ENCODE peak calls at places on chromosomes 5 and 9, in six cellular contexts. V is neural progenitor cell, A is uterus, K is stomach, T is GM23338, I is WERI-Rb-1. X is an unnamed sample.

GRCh38 chr9:108889649-108890067 is 27.6 kb downstream of the ACTL7A start:
- DNase-seq in I (no peak), A (no peak), V (peak), K (no peak), T (peak), X (no peak)

GRCh38 chr5:76953551-76954382 is 922 bp downstream of the CRHBP start:
- DNase-seq in V (peak), I (no peak), T (peak), K (no peak), A (no peak), X (no peak)

GRCh38 chr5:133122711-133123110 is 70.9 kb downstream of the HSPA4 start:
- DNase-seq in K (no peak), A (no peak), V (no peak), T (no peak), I (no peak), X (no peak)

GRCh38 chr9:95771556-95772280 is 103.8 kb upstream of the ERCC6L2 start:
- DNase-seq in I (peak), A (peak), V (peak), K (peak), T (no peak), X (no peak)

GRCh38 chr5:84564311-84564710 is 179.6 kb upstream of the EDIL3 start:
- DNase-seq in I (no peak), V (no peak), T (peak), K (no peak), A (no peak), X (peak)

GRCh38 chr5:77239126-77239741 is 28.8 kb downstream of the PDE8B start:
- DNase-seq in T (peak), A (no peak), I (peak), K (no peak), V (no peak), X (no peak)

GRCh38 chr9:137270929-137271695 is 6.4 kb upstream of the TOR4A start:
- DNase-seq in V (no peak), K (no peak), A (no peak), T (no peak), I (no peak), X (no peak)

GRCh38 chr9:106423575-106423974 is 439.4 kb upstream of the ZNF462 start:
- DNase-seq in I (no peak), T (no peak), V (no peak), A (no peak), K (no peak), X (no peak)

GRCh38 chr9:125387861-125388524 is 126.4 kb downstream of the GAPVD1 start:
- DNase-seq in K (no peak), I (no peak), T (no peak), A (no peak), V (no peak), X (no peak)

GRCh38 chr5:112586596-112587062 is 151.1 kb upstream of the APC start:
- DNase-seq in K (no peak), V (peak), I (no peak), T (peak), A (no peak), X (no peak)

GRCh38 chr5:33408816-33409215 is 31.9 kb upstream of the TARS1 start:
- DNase-seq in T (no peak), K (no peak), A (no peak), V (no peak), I (no peak), X (no peak)

GRCh38 chr5:39800202-39800601 is 375.4 kb upstream of the DAB2 start:
- DNase-seq in V (peak), A (no peak), T (peak), K (no peak), I (no peak), X (no peak)

GRCh38 chr9:101458955-101459631 is 23.5 kb upstream of the ALDOB start:
- DNase-seq in A (no peak), V (peak), T (peak), K (no peak), I (peak), X (peak)

GRCh38 chr5:32170303-32171170 is 3.6 kb downstream of the GOLPH3 start:
- DNase-seq in T (no peak), A (no peak), K (no peak), I (no peak), V (no peak), X (peak)

GRCh38 chr5:44536650-44537260 is 147.5 kb upstream of the FGF10 start:
- DNase-seq in I (peak), A (peak), K (peak), V (peak), T (peak), X (no peak)

GRCh38 chr5:21236104-21236503 is 1248.1 kb upstream of the CDH18 start:
- DNase-seq in V (no peak), K (no peak), I (no peak), T (no peak), A (no peak), X (no peak)

GRCh38 chr5:6652025-6652424 is 18.8 kb downstream of the SRD5A1 start:
- DNase-seq in A (no peak), T (no peak), I (no peak), K (no peak), V (no peak), X (no peak)

GRCh38 chr5:142922223-142922952 is 152.2 kb downstream of the ARHGAP26 start:
- DNase-seq in K (no peak), T (peak), V (peak), A (no peak), I (no peak), X (no peak)

GRCh38 chr9:37034938-37035471 is 937 bp upstream of the PAX5 start:
- DNase-seq in A (no peak), K (no peak), I (no peak), V (peak), T (peak), X (no peak)

GRCh38 chr5:104412649-104413240 is 850.2 kb upstream of the NUDT12 start:
- DNase-seq in T (peak), A (no peak), K (no peak), V (peak), I (peak), X (no peak)

GRCh38 chr5:53877243-53877642 is 316.8 kb downstream of the NDUFS4 start:
- DNase-seq in T (no peak), I (no peak), A (no peak), K (no peak), V (no peak), X (peak)

GRCh38 chr9:128416014-128416413 is 4.6 kb upstream of the CERCAM start:
- DNase-seq in V (no peak), T (peak), I (no peak), K (no peak), A (no peak), X (no peak)

GRCh38 chr5:172088801-172089200 is 82.4 kb upstream of the FBXW11 start:
- DNase-seq in I (no peak), K (no peak), A (no peak), T (no peak), V (no peak), X (no peak)

GRCh38 chr5:138372225-138372624 is 19.7 kb downstream of the KDM3B start:
- DNase-seq in V (no peak), I (no peak), T (no peak), A (no peak), K (no peak), X (no peak)

GRCh38 chr5:141039517-141039916 is 11.7 kb upstream of the PCDHB1 start:
- DNase-seq in A (no peak), T (peak), I (no peak), K (no peak), V (no peak), X (no peak)

GRCh38 chr5:141041427-141041785 is 9.8 kb upstream of the PCDHB1 start:
- DNase-seq in A (no peak), I (no peak), T (no peak), V (no peak), K (no peak), X (no peak)

GRCh38 chr5:141039061-141039460 is 12.1 kb upstream of the PCDHB1 start:
- DNase-seq in I (no peak), V (no peak), A (no peak), K (no peak), T (no peak), X (no peak)

GRCh38 chr5:141040763-141041426 is 10.3 kb upstream of the PCDHB1 start:
- DNase-seq in K (peak), I (peak), A (peak), T (peak), V (peak), X (no peak)

DNA sequence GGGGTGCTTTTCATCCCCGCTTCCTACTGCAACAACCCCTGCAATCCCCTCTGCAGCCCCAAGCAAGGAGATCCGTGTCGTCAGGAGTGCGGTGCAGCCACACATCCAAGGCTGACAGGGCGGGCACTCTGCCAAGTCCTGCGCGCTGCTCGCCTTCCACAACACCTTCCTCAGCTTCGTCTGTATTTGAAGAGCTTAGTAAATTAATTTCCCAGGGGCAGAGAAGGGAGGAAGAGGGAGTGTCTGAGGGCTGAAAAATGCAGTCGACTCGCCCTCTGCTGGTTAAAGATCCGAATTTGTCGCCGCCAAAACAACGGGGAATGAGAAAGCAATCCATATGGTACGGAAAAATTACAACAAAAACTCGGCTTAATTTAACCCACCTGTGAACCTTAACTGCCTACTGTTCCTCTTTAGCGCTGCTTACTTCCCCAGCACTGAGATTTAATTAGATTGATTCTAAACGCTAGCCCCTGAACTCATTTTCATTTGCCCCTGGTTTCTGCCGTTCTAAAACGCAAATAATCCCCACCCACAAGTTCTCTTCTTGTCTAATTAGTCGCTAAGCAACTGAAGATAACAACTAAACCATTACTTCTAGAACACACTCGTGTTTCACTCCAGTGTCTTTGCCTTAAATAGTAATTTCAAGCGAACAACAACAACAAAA is 10.9 kb upstream of the PCDHB1 start:
- DNase-seq in I (peak), K (no peak), A (peak), T (peak), V (peak), X (no peak)
- TF ChIP-seq CTCF in I (peak), K (peak), A (peak), T (peak), V (peak), X (no peak)

GRCh38 chr9:92476962-92477361 is 5.3 kb downstream of the ASPN start:
- DNase-seq in A (no peak), K (no peak), I (no peak), V (no peak), T (no peak), X (no peak)

GRCh38 chr9:92481029-92481633 is 1.2 kb downstream of the ASPN start:
- DNase-seq in K (no peak), T (no peak), A (no peak), I (no peak), V (no peak), X (no peak)

GRCh38 chr9:92482336-92482735 is at the start of gene ASPN:
- DNase-seq in K (no peak), I (no peak), A (no peak), T (no peak), V (no peak), X (no peak)

GRCh38 chr9:92483896-92484545 is 1.7 kb upstream of the ASPN start:
- DNase-seq in K (no peak), T (no peak), V (no peak), I (no peak), A (no peak), X (no peak)

GRCh38 chr9:92480332-92480771 is 2.0 kb downstream of the ASPN start:
- DNase-seq in A (peak), V (no peak), I (no peak), T (no peak), K (no peak), X (no peak)
- H3K27ac ChIP-seq in A (peak), V (no peak), I (no peak), T (peak), K (peak), X (peak)

GRCh38 chr5:69309380-69309779 is 23.2 kb downstream of the CCDC125 start:
- DNase-seq in A (no peak), K (no peak), I (no peak), V (no peak), T (no peak), X (no peak)
- H3K4me3 ChIP-seq in A (no peak), K (no peak), I (no peak), V (no peak), T (no peak), X (no peak)

GRCh38 chr9:34256104-34256503 is 73.0 kb downstream of the KIF24 start:
- DNase-seq in A (no peak), V (peak), I (peak), K (no peak), T (peak), X (no peak)

GRCh38 chr9:34254141-34254913 is 74.7 kb downstream of the KIF24 start:
- DNase-seq in T (no peak), K (no peak), A (peak), V (no peak), I (no peak), X (no peak)

GRCh38 chr9:34253460-34253837 is 74.6 kb downstream of the UBAP1 start:
- DNase-seq in I (no peak), A (no peak), T (no peak), K (no peak), V (no peak), X (no peak)

GRCh38 chr9:34256987-34257585 is 72.0 kb downstream of the KIF24 start:
- DNase-seq in K (no peak), I (no peak), V (no peak), A (no peak), T (no peak), X (no peak)

DNA sequence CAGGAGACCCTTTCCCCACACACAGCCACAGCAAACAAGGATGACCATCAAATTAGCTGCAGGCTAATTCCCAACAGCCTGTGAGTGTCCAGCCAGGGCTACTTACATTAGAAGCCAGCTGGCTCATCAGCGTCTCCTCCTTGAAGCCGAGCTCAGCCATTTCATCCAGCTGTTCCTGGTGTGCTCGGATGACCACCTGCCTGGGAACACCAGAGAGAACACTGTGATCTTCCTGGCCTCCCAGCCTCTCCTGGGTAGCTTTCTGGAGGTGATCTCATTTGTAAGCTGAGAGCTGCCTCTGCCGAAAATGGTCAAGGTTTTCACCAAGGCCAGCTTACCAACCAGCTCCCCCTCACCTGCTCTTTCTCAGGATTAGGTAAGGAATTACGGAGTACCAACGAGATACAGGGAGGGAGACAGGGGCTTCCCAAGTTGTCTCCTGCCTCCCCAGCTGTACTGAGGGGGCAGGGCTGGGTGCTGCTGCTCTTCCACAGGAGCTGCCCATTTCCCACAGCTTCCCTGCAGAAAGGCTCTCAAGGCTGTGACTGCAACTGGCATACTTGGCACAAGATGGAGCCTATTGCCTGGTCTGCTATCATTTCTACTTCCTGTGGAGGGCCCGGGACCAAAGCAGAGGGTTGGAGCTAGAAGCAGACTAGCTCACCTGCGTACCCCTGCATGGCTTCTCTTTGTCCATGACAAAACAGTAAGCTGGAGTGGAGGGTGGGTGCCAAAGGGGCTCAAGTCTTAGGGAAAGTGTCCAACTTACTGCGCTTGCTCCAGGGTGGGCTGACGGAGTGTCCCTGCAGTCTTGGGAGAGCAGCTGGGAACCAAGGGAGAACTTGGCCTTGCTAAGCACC is 73.9 kb downstream of the KIF24 start:
- DNase-seq in A (peak), T (no peak), V (no peak), I (no peak), K (peak), X (no peak)
- TF ChIP-seq CTCF in A (no peak), T (no peak), V (no peak), I (no peak), K (no peak), X (peak)

X was measured in AG04450.